ENCODE peak calls at places on chromosomes 1 and 21, in nine cellular contexts. One of them, this sample, is unnamed.

GRCh38 chr1:7437608-7438395 is 333.3 kb upstream of the VAMP3 start:
- DNase-seq in stimulated activated CD8-positive, alpha-beta memory T cell treated with anti-CD3 and anti-CD28 coated beads, Interleukin-15, amount 100 ng/mL, for 1 hour: no peak
- DNase-seq in neuronal stem cell: no peak
- DNase-seq in GM20000: no peak
- DNase-seq in AG08395: peak
- DNase-seq in hypothalamus: no peak
- DNase-seq in brain microvascular endothelial cell: no peak
- DNase-seq in fibroblast of the aortic adventitia: no peak
- DNase-seq in H7: no peak
- DNase-seq in this sample: no peak

GRCh38 chr1:67347688-67348472 is 40.2 kb downstream of the IL12RB2 start:
- DNase-seq in brain microvascular endothelial cell: peak
- DNase-seq in GM20000: peak
- DNase-seq in H7: peak
- DNase-seq in stimulated activated CD8-positive, alpha-beta memory T cell treated with anti-CD3 and anti-CD28 coated beads, Interleukin-15, amount 100 ng/mL, for 1 hour: no peak
- DNase-seq in neuronal stem cell: peak
- DNase-seq in fibroblast of the aortic adventitia: peak
- DNase-seq in hypothalamus: peak
- DNase-seq in AG08395: peak
- DNase-seq in this sample: peak

GRCh38 chr1:168234846-168235547 is 9.2 kb downstream of the SFT2D2 start:
- DNase-seq in brain microvascular endothelial cell: peak
- DNase-seq in H7: peak
- DNase-seq in GM20000: peak
- DNase-seq in hypothalamus: no peak
- DNase-seq in AG08395: peak
- DNase-seq in fibroblast of the aortic adventitia: peak
- DNase-seq in neuronal stem cell: no peak
- DNase-seq in stimulated activated CD8-positive, alpha-beta memory T cell treated with anti-CD3 and anti-CD28 coated beads, Interleukin-15, amount 100 ng/mL, for 1 hour: no peak
- DNase-seq in this sample: peak

GRCh38 chr21:25582164-25582563 is 25.1 kb downstream of the MRPL39 start:
- DNase-seq in stimulated activated CD8-positive, alpha-beta memory T cell treated with anti-CD3 and anti-CD28 coated beads, Interleukin-15, amount 100 ng/mL, for 1 hour: no peak
- DNase-seq in AG08395: no peak
- DNase-seq in fibroblast of the aortic adventitia: no peak
- DNase-seq in GM20000: no peak
- DNase-seq in hypothalamus: no peak
- DNase-seq in neuronal stem cell: no peak
- DNase-seq in brain microvascular endothelial cell: no peak
- DNase-seq in H7: no peak
- DNase-seq in this sample: no peak

GRCh38 chr1:152783095-152783494 is 3.0 kb upstream of the LCE1E start:
- DNase-seq in AG08395: no peak
- DNase-seq in H7: peak
- DNase-seq in hypothalamus: no peak
- DNase-seq in stimulated activated CD8-positive, alpha-beta memory T cell treated with anti-CD3 and anti-CD28 coated beads, Interleukin-15, amount 100 ng/mL, for 1 hour: no peak
- DNase-seq in brain microvascular endothelial cell: no peak
- DNase-seq in GM20000: no peak
- DNase-seq in neuronal stem cell: no peak
- DNase-seq in fibroblast of the aortic adventitia: no peak
- DNase-seq in this sample: no peak

GRCh38 chr1:224507771-224508523 is 73.3 kb upstream of the WDR26 start:
- DNase-seq in AG08395: peak
- DNase-seq in neuronal stem cell: no peak
- DNase-seq in GM20000: no peak
- DNase-seq in stimulated activated CD8-positive, alpha-beta memory T cell treated with anti-CD3 and anti-CD28 coated beads, Interleukin-15, amount 100 ng/mL, for 1 hour: no peak
- DNase-seq in brain microvascular endothelial cell: no peak
- DNase-seq in fibroblast of the aortic adventitia: peak
- DNase-seq in hypothalamus: no peak
- DNase-seq in H7: no peak
- DNase-seq in this sample: no peak

GRCh38 chr1:22870201-22870871 is 102.3 kb downstream of the LACTBL1 start:
- DNase-seq in stimulated activated CD8-positive, alpha-beta memory T cell treated with anti-CD3 and anti-CD28 coated beads, Interleukin-15, amount 100 ng/mL, for 1 hour: no peak
- DNase-seq in H7: no peak
- DNase-seq in hypothalamus: no peak
- DNase-seq in neuronal stem cell: no peak
- DNase-seq in brain microvascular endothelial cell: no peak
- DNase-seq in GM20000: no peak
- DNase-seq in AG08395: peak
- DNase-seq in fibroblast of the aortic adventitia: peak
- DNase-seq in this sample: no peak

GRCh38 chr1:23651069-23651808 is 40.4 kb upstream of the RPL11 start:
- DNase-seq in fibroblast of the aortic adventitia: peak
- DNase-seq in H7: no peak
- DNase-seq in AG08395: peak
- DNase-seq in stimulated activated CD8-positive, alpha-beta memory T cell treated with anti-CD3 and anti-CD28 coated beads, Interleukin-15, amount 100 ng/mL, for 1 hour: no peak
- DNase-seq in GM20000: no peak
- DNase-seq in neuronal stem cell: no peak
- DNase-seq in hypothalamus: no peak
- DNase-seq in brain microvascular endothelial cell: peak
- DNase-seq in this sample: no peak

GRCh38 chr1:183379951-183380350 is 38.2 kb downstream of the NMNAT2 start:
- DNase-seq in fibroblast of the aortic adventitia: no peak
- DNase-seq in brain microvascular endothelial cell: no peak
- DNase-seq in hypothalamus: no peak
- DNase-seq in GM20000: no peak
- DNase-seq in stimulated activated CD8-positive, alpha-beta memory T cell treated with anti-CD3 and anti-CD28 coated beads, Interleukin-15, amount 100 ng/mL, for 1 hour: no peak
- DNase-seq in AG08395: no peak
- DNase-seq in neuronal stem cell: no peak
- DNase-seq in H7: no peak
- DNase-seq in this sample: no peak

GRCh38 chr1:224287714-224288113 is 42.3 kb downstream of the NVL start:
- DNase-seq in hypothalamus: peak
- DNase-seq in H7: peak
- DNase-seq in AG08395: no peak
- DNase-seq in stimulated activated CD8-positive, alpha-beta memory T cell treated with anti-CD3 and anti-CD28 coated beads, Interleukin-15, amount 100 ng/mL, for 1 hour: no peak
- DNase-seq in brain microvascular endothelial cell: no peak
- DNase-seq in GM20000: no peak
- DNase-seq in neuronal stem cell: peak
- DNase-seq in fibroblast of the aortic adventitia: no peak
- DNase-seq in this sample: peak

GRCh38 chr21:41783476-41784150 is 16.8 kb upstream of the RIPK4 start:
- DNase-seq in hypothalamus: no peak
- DNase-seq in brain microvascular endothelial cell: peak
- DNase-seq in GM20000: no peak
- DNase-seq in H7: no peak
- DNase-seq in neuronal stem cell: no peak
- DNase-seq in AG08395: no peak
- DNase-seq in stimulated activated CD8-positive, alpha-beta memory T cell treated with anti-CD3 and anti-CD28 coated beads, Interleukin-15, amount 100 ng/mL, for 1 hour: no peak
- DNase-seq in fibroblast of the aortic adventitia: peak
- DNase-seq in this sample: no peak

GRCh38 chr1:61241411-61241838 is 159.1 kb downstream of the NFIA start:
- DNase-seq in fibroblast of the aortic adventitia: peak
- DNase-seq in brain microvascular endothelial cell: no peak
- DNase-seq in hypothalamus: peak
- DNase-seq in stimulated activated CD8-positive, alpha-beta memory T cell treated with anti-CD3 and anti-CD28 coated beads, Interleukin-15, amount 100 ng/mL, for 1 hour: no peak
- DNase-seq in GM20000: no peak
- DNase-seq in H7: no peak
- DNase-seq in AG08395: no peak
- DNase-seq in neuronal stem cell: no peak
- DNase-seq in this sample: no peak

GRCh38 chr1:113835686-113836290 is 23.5 kb upstream of the RSBN1 start:
- DNase-seq in neuronal stem cell: no peak
- DNase-seq in hypothalamus: peak
- DNase-seq in H7: peak
- DNase-seq in stimulated activated CD8-positive, alpha-beta memory T cell treated with anti-CD3 and anti-CD28 coated beads, Interleukin-15, amount 100 ng/mL, for 1 hour: no peak
- DNase-seq in brain microvascular endothelial cell: peak
- DNase-seq in fibroblast of the aortic adventitia: peak
- DNase-seq in GM20000: peak
- DNase-seq in AG08395: peak
- DNase-seq in this sample: no peak

GRCh38 chr1:225318706-225319575 is 108.9 kb downstream of the LBR start:
- DNase-seq in GM20000: peak
- DNase-seq in brain microvascular endothelial cell: peak
- DNase-seq in neuronal stem cell: peak
- DNase-seq in stimulated activated CD8-positive, alpha-beta memory T cell treated with anti-CD3 and anti-CD28 coated beads, Interleukin-15, amount 100 ng/mL, for 1 hour: no peak
- DNase-seq in H7: peak
- DNase-seq in AG08395: peak
- DNase-seq in fibroblast of the aortic adventitia: peak
- DNase-seq in hypothalamus: peak
- DNase-seq in this sample: peak

GRCh38 chr1:114015075-114015474 is 35.8 kb downstream of the OLFML3 start:
- DNase-seq in hypothalamus: no peak
- DNase-seq in AG08395: peak
- DNase-seq in neuronal stem cell: no peak
- DNase-seq in H7: no peak
- DNase-seq in GM20000: no peak
- DNase-seq in brain microvascular endothelial cell: peak
- DNase-seq in stimulated activated CD8-positive, alpha-beta memory T cell treated with anti-CD3 and anti-CD28 coated beads, Interleukin-15, amount 100 ng/mL, for 1 hour: no peak
- DNase-seq in fibroblast of the aortic adventitia: no peak
- DNase-seq in this sample: no peak

GRCh38 chr1:240115831-240116230 is 24.1 kb downstream of the FMN2 start:
- DNase-seq in hypothalamus: no peak
- DNase-seq in fibroblast of the aortic adventitia: no peak
- DNase-seq in brain microvascular endothelial cell: no peak
- DNase-seq in AG08395: no peak
- DNase-seq in stimulated activated CD8-positive, alpha-beta memory T cell treated with anti-CD3 and anti-CD28 coated beads, Interleukin-15, amount 100 ng/mL, for 1 hour: no peak
- DNase-seq in GM20000: no peak
- DNase-seq in neuronal stem cell: no peak
- DNase-seq in H7: no peak
- DNase-seq in this sample: no peak

GRCh38 chr1:36285450-36286101 is 20.6 kb upstream of the SH3D21 start:
- DNase-seq in GM20000: peak
- DNase-seq in AG08395: peak
- DNase-seq in fibroblast of the aortic adventitia: peak
- DNase-seq in hypothalamus: peak
- DNase-seq in brain microvascular endothelial cell: peak
- DNase-seq in neuronal stem cell: peak
- DNase-seq in stimulated activated CD8-positive, alpha-beta memory T cell treated with anti-CD3 and anti-CD28 coated beads, Interleukin-15, amount 100 ng/mL, for 1 hour: peak
- DNase-seq in H7: peak
- DNase-seq in this sample: no peak

GRCh38 chr1:40760984-40761383 is 22.6 kb upstream of the KCNQ4 start:
- DNase-seq in neuronal stem cell: no peak
- DNase-seq in AG08395: no peak
- DNase-seq in fibroblast of the aortic adventitia: peak
- DNase-seq in brain microvascular endothelial cell: no peak
- DNase-seq in GM20000: no peak
- DNase-seq in stimulated activated CD8-positive, alpha-beta memory T cell treated with anti-CD3 and anti-CD28 coated beads, Interleukin-15, amount 100 ng/mL, for 1 hour: no peak
- DNase-seq in hypothalamus: no peak
- DNase-seq in H7: no peak
- DNase-seq in this sample: no peak

GRCh38 chr1:91529856-91530255 is 29.2 kb downstream of the CDC7 start:
- DNase-seq in stimulated activated CD8-positive, alpha-beta memory T cell treated with anti-CD3 and anti-CD28 coated beads, Interleukin-15, amount 100 ng/mL, for 1 hour: no peak
- DNase-seq in hypothalamus: no peak
- DNase-seq in fibroblast of the aortic adventitia: peak
- DNase-seq in H7: no peak
- DNase-seq in neuronal stem cell: no peak
- DNase-seq in brain microvascular endothelial cell: peak
- DNase-seq in AG08395: peak
- DNase-seq in GM20000: peak
- DNase-seq in this sample: no peak

GRCh38 chr1:198880818-198881597 is 242.2 kb downstream of the PTPRC start:
- DNase-seq in neuronal stem cell: no peak
- DNase-seq in hypothalamus: no peak
- DNase-seq in fibroblast of the aortic adventitia: peak
- DNase-seq in H7: no peak
- DNase-seq in stimulated activated CD8-positive, alpha-beta memory T cell treated with anti-CD3 and anti-CD28 coated beads, Interleukin-15, amount 100 ng/mL, for 1 hour: no peak
- DNase-seq in GM20000: no peak
- DNase-seq in brain microvascular endothelial cell: peak
- DNase-seq in AG08395: peak
- DNase-seq in this sample: no peak

GRCh38 chr1:43831866-43832654 is 101.5 kb upstream of the ARTN start:
- DNase-seq in H7: no peak
- DNase-seq in GM20000: peak
- DNase-seq in stimulated activated CD8-positive, alpha-beta memory T cell treated with anti-CD3 and anti-CD28 coated beads, Interleukin-15, amount 100 ng/mL, for 1 hour: no peak
- DNase-seq in AG08395: no peak
- DNase-seq in brain microvascular endothelial cell: no peak
- DNase-seq in hypothalamus: no peak
- DNase-seq in neuronal stem cell: no peak
- DNase-seq in fibroblast of the aortic adventitia: no peak
- DNase-seq in this sample: no peak

GRCh38 chr1:170377896-170378634 is 153.9 kb upstream of the GORAB start:
- DNase-seq in fibroblast of the aortic adventitia: peak
- DNase-seq in neuronal stem cell: no peak
- DNase-seq in H7: no peak
- DNase-seq in brain microvascular endothelial cell: no peak
- DNase-seq in AG08395: no peak
- DNase-seq in hypothalamus: no peak
- DNase-seq in GM20000: no peak
- DNase-seq in stimulated activated CD8-positive, alpha-beta memory T cell treated with anti-CD3 and anti-CD28 coated beads, Interleukin-15, amount 100 ng/mL, for 1 hour: no peak
- DNase-seq in this sample: no peak

GRCh38 chr1:155321577-155322497 is 1.1 kb downstream of the RUSC1 start:
- DNase-seq in neuronal stem cell: no peak
- DNase-seq in H7: peak
- DNase-seq in fibroblast of the aortic adventitia: no peak
- DNase-seq in AG08395: no peak
- DNase-seq in hypothalamus: no peak
- DNase-seq in GM20000: no peak
- DNase-seq in stimulated activated CD8-positive, alpha-beta memory T cell treated with anti-CD3 and anti-CD28 coated beads, Interleukin-15, amount 100 ng/mL, for 1 hour: no peak
- DNase-seq in brain microvascular endothelial cell: no peak
- DNase-seq in this sample: no peak

GRCh38 chr1:200292699-200293098 is 117.1 kb downstream of the ZNF281 start:
- DNase-seq in AG08395: no peak
- DNase-seq in fibroblast of the aortic adventitia: no peak
- DNase-seq in H7: no peak
- DNase-seq in brain microvascular endothelial cell: no peak
- DNase-seq in hypothalamus: no peak
- DNase-seq in GM20000: no peak
- DNase-seq in stimulated activated CD8-positive, alpha-beta memory T cell treated with anti-CD3 and anti-CD28 coated beads, Interleukin-15, amount 100 ng/mL, for 1 hour: no peak
- DNase-seq in neuronal stem cell: no peak
- DNase-seq in this sample: no peak

GRCh38 chr1:170735366-170736263 is 71.7 kb downstream of the PRRX1 start:
- DNase-seq in fibroblast of the aortic adventitia: no peak
- DNase-seq in AG08395: no peak
- DNase-seq in stimulated activated CD8-positive, alpha-beta memory T cell treated with anti-CD3 and anti-CD28 coated beads, Interleukin-15, amount 100 ng/mL, for 1 hour: no peak
- DNase-seq in brain microvascular endothelial cell: no peak
- DNase-seq in neuronal stem cell: no peak
- DNase-seq in GM20000: no peak
- DNase-seq in H7: no peak
- DNase-seq in hypothalamus: no peak
- DNase-seq in this sample: no peak

GRCh38 chr1:206905295-206906164 is 8.3 kb downstream of the IL24 start:
- DNase-seq in AG08395: peak
- DNase-seq in brain microvascular endothelial cell: peak
- DNase-seq in H7: no peak
- DNase-seq in GM20000: no peak
- DNase-seq in hypothalamus: no peak
- DNase-seq in neuronal stem cell: no peak
- DNase-seq in stimulated activated CD8-positive, alpha-beta memory T cell treated with anti-CD3 and anti-CD28 coated beads, Interleukin-15, amount 100 ng/mL, for 1 hour: no peak
- DNase-seq in fibroblast of the aortic adventitia: peak
- DNase-seq in this sample: no peak